ENCODE peak calls at places on chromosome 16, in nine cellular contexts. C is ACHN; A is nucleus accumbens; J is head of caudate nucleus; L is left colon; Q is CD4-positive, CD25-positive, alpha-beta regulatory T cell; Z is stimulated activated CD4-positive, alpha-beta T cell treated with anti-CD3 and anti-CD28 coated beads, Interleukin-1b, Interleukin-23, amount 100 ng/mL, for 1 hour; Y is mammary epithelial cell; B is endothelial cell. X is an unnamed sample.

GRCh38 chr16:57537596-57538234 is 1.3 kb upstream of the CCDC102A start:
- DNase-seq in C (no peak), A (no peak), J (peak; percentile 10), L (no peak), Q (peak; percentile 49), Z (no peak), Y (no peak), B (no peak), X (no peak)

GRCh38 chr16:79218358-79218757 is 382.2 kb downstream of the MAF start:
- DNase-seq in C (no peak), A (no peak), J (no peak), L (no peak), Q (no peak), Z (no peak), Y (no peak), B (no peak), X (no peak)

GRCh38 chr16:79509221-79509631 is 91.3 kb downstream of the MAF start:
- DNase-seq in C (no peak), A (peak; percentile 39), J (peak; percentile 52), L (peak; percentile 52), Q (no peak), Z (no peak), Y (no peak), B (peak; percentile 59), X (no peak)

GRCh38 chr16:14549789-14550153 is 80.3 kb downstream of the PARN start:
- DNase-seq in C (no peak), A (no peak), J (no peak), L (no peak), Q (no peak), Z (no peak), Y (no peak), B (no peak), X (no peak)

GRCh38 chr16:46961373-46962353 is 11.8 kb downstream of the DNAJA2 start:
- DNase-seq in C (no peak), A (no peak), J (no peak), L (no peak), Q (peak; percentile 62), Z (no peak), Y (peak; percentile 10), B (no peak), X (no peak)

GRCh38 chr16:89443727-89444084 is 46.7 kb downstream of the ANKRD11 start:
- DNase-seq in C (no peak), A (no peak), J (no peak), L (no peak), Q (no peak), Z (no peak), Y (no peak), B (no peak), X (no peak)

GRCh38 chr16:75805946-75806345 is 79.7 kb upstream of the CPHXL start:
- DNase-seq in C (no peak), A (no peak), J (no peak), L (no peak), Q (no peak), Z (no peak), Y (no peak), B (no peak), X (no peak)

GRCh38 chr16:49464877-49465504 is 91.4 kb downstream of the C16orf78 start:
- DNase-seq in C (no peak), A (no peak), J (no peak), L (no peak), Q (no peak), Z (no peak), Y (no peak), B (peak; percentile 33), X (no peak)

GRCh38 chr16:30185141-30185682 is 1.8 kb downstream of the CORO1A start:
- DNase-seq in C (no peak), A (no peak), J (no peak), L (peak; percentile 32), Q (no peak), Z (peak; percentile 1), Y (no peak), B (no peak), X (no peak)

GRCh38 chr16:28845173-28846079 is 722 bp downstream of the TUFM start:
- DNase-seq in C (peak; percentile 78), A (peak; percentile 14), J (no peak), L (peak; percentile 81), Q (peak; percentile 71), Z (no peak), Y (peak; percentile 68), B (no peak), X (peak; percentile 62)

GRCh38 chr16:1348441-1348840 is 3.2 kb downstream of the TSR3 start:
- DNase-seq in C (no peak), A (no peak), J (no peak), L (no peak), Q (no peak), Z (no peak), Y (no peak), B (no peak), X (no peak)

GRCh38 chr16:58508671-58509251 is 6.6 kb upstream of the SETD6 start:
- DNase-seq in C (no peak), A (no peak), J (no peak), L (no peak), Q (no peak), Z (no peak), Y (no peak), B (no peak), X (no peak)

GRCh38 chr16:57624044-57624688 is 4.3 kb upstream of the ADGRG1 start:
- DNase-seq in C (peak; percentile 83), A (no peak), J (no peak), L (no peak), Q (no peak), Z (no peak), Y (peak; percentile 61), B (no peak), X (no peak)

GRCh38 chr16:2846511-2847310 is 11.3 kb downstream of the PRSS22 start:
- DNase-seq in C (peak; percentile 43), A (no peak), J (no peak), L (no peak), Q (no peak), Z (no peak), Y (peak; percentile 95), B (no peak), X (peak; percentile 78)

GRCh38 chr16:86251682-86252081 is 258.6 kb upstream of the FOXF1 start:
- DNase-seq in C (no peak), A (no peak), J (no peak), L (no peak), Q (no peak), Z (no peak), Y (no peak), B (no peak), X (no peak)

GRCh38 chr16:87765473-87765775 is 362 bp downstream of the KLHDC4 start:
- DNase-seq in C (peak; percentile 28), A (no peak), J (no peak), L (no peak), Q (peak; percentile 89), Z (no peak), Y (no peak), B (peak; percentile 24), X (no peak)

GRCh38 chr16:84672276-84673202 is 24.2 kb downstream of the KLHL36 start:
- DNase-seq in C (peak; percentile 74), A (peak; percentile 60), J (peak; percentile 74), L (peak; percentile 60), Q (peak; percentile 76), Z (peak; percentile 79), Y (peak; percentile 39), B (peak; percentile 86), X (peak; percentile 71)

GRCh38 chr16:58399718-58400633 is 7.7 kb downstream of the GINS3 start:
- DNase-seq in C (no peak), A (no peak), J (no peak), L (no peak), Q (no peak), Z (no peak), Y (peak; percentile 75), B (no peak), X (peak; percentile 54)

GRCh38 chr16:85249418-85249817 is 137.1 kb upstream of the CIBAR2 start:
- DNase-seq in C (no peak), A (no peak), J (peak; percentile 29), L (no peak), Q (no peak), Z (no peak), Y (no peak), B (no peak), X (no peak)

GRCh38 chr16:842061-842476 is 41.5 kb upstream of the GNG13 start:
- DNase-seq in C (no peak), A (peak; percentile 66), J (peak; percentile 66), L (no peak), Q (no peak), Z (no peak), Y (no peak), B (no peak), X (no peak)

GRCh38 chr16:11698271-11698689 is 30.0 kb downstream of the SNN start:
- DNase-seq in C (peak; percentile 30), A (no peak), J (no peak), L (no peak), Q (peak; percentile 58), Z (no peak), Y (peak; percentile 61), B (no peak), X (peak; percentile 41)

GRCh38 chr16:30741461-30741914 is 6.7 kb upstream of the PHKG2 start:
- DNase-seq in C (peak; percentile 98), A (no peak), J (no peak), L (peak; percentile 83), Q (no peak), Z (no peak), Y (peak; percentile 100), B (no peak), X (peak; percentile 95)

X was measured in PC-3.